ENCODE peak calls at places on chromosomes 11 and 22, in nine cellular contexts. A is MCF 10A, O is NCI-H446, T is WERI-Rb-1, Q is hepatocyte, R is ELR, C is omental fat pad, F is hippocampal formation, L is progenitor cell of endocrine pancreas. K is an unnamed sample.

GRCh38 chr11:30463266-30463665 is 122.9 kb downstream of the MPPED2 start:
- DNase-seq in R (no peak), F (no peak), L (no peak), O (no peak), T (no peak), C (no peak), Q (no peak), A (no peak), K (no peak)

GRCh38 chr11:64358907-64359711 is at the start of gene RPS6KA4:
- DNase-seq in F (peak), R (peak), C (no peak), Q (peak), L (no peak), T (no peak), O (no peak), A (peak), K (peak)

GRCh38 chr11:47208628-47209027 is 6.1 kb upstream of the DDB2 start:
- DNase-seq in T (no peak), Q (no peak), O (no peak), R (no peak), C (no peak), L (no peak), F (no peak), A (no peak), K (no peak)

GRCh38 chr11:46246514-46246913 is 30.9 kb upstream of the CREB3L1 start:
- DNase-seq in A (no peak), O (no peak), R (no peak), F (no peak), Q (no peak), C (no peak), T (no peak), L (no peak), K (no peak)

GRCh38 chr11:80155412-80156017 is 714.7 kb upstream of the TENM4 start:
- DNase-seq in T (peak), O (no peak), F (peak), A (peak), C (no peak), R (peak), Q (peak), L (no peak), K (no peak)

GRCh38 chr11:87031433-87032170 is 6.1 kb upstream of the TMEM135 start:
- DNase-seq in C (no peak), O (no peak), A (no peak), F (no peak), T (no peak), L (no peak), R (no peak), Q (no peak), K (no peak)

GRCh38 chr22:28034145-28034759 is 115.2 kb upstream of the PITPNB start:
- DNase-seq in T (no peak), L (no peak), A (no peak), F (no peak), Q (no peak), O (no peak), R (no peak), C (no peak), K (no peak)

GRCh38 chr11:134289167-134289566 is 13.0 kb downstream of the GLB1L3 start:
- DNase-seq in F (no peak), R (no peak), L (no peak), Q (no peak), O (no peak), C (no peak), A (no peak), T (no peak), K (no peak)

GRCh38 chr22:37126383-37126782 is 16.9 kb upstream of the TMPRSS6 start:
- DNase-seq in R (no peak), O (no peak), C (no peak), T (peak), Q (no peak), F (no peak), L (no peak), A (no peak), K (no peak)

GRCh38 chr11:126544311-126545056 is 189.0 kb downstream of the ST3GAL4 start:
- DNase-seq in A (peak), Q (peak), R (peak), F (peak), C (no peak), L (peak), O (peak), T (peak), K (no peak)